ENCODE peak calls at places on chromosome 10, in nine cellular contexts. F is bronchial epithelial cell, S is foreskin fibroblast, A is OCI-LY7, T is body of pancreas, D is fibroblast of the aortic adventitia, Q is keratinocyte, U is GM13976, L is MM.1S. Y is an unnamed sample.

GRCh38 chr10:103757531-103758293 is 97.7 kb downstream of the SH3PXD2A start:
- DNase-seq in A (no peak), U (no peak), T (peak), Q (no peak), F (peak), D (peak), L (peak), S (peak), Y (no peak)

GRCh38 chr10:22319559-22320558 is 1.0 kb upstream of the BMI1 start:
- DNase-seq in F (no peak), Q (no peak), A (peak), L (peak), T (no peak), U (no peak), S (no peak), D (no peak), Y (no peak)

GRCh38 chr10:28892818-28893547 is 215.7 kb downstream of the BAMBI start:
- DNase-seq in A (no peak), D (peak), U (no peak), F (peak), T (no peak), L (no peak), S (no peak), Q (no peak), Y (no peak)

GRCh38 chr10:9268176-9268575 is 1213.7 kb downstream of the GATA3 start:
- DNase-seq in A (no peak), T (no peak), S (no peak), U (no peak), D (no peak), F (no peak), Q (no peak), L (no peak), Y (no peak)

GRCh38 chr10:58570307-58570723 is 57.6 kb downstream of the BICC1 start:
- DNase-seq in F (no peak), S (peak), Q (no peak), U (no peak), T (no peak), D (peak), A (no peak), L (no peak), Y (no peak)

GRCh38 chr10:117226813-117227451 is 14.0 kb upstream of the SLC18A2 start:
- DNase-seq in T (peak), S (no peak), Q (no peak), U (peak), L (no peak), A (no peak), D (peak), F (peak), Y (no peak)

GRCh38 chr10:282294-283139 is 147.3 kb downstream of the ZMYND11 start:
- DNase-seq in L (no peak), T (no peak), U (no peak), A (no peak), F (peak), Q (no peak), D (peak), S (peak), Y (no peak)

GRCh38 chr10:103470755-103471653 is 8.0 kb downstream of the CALHM3 start:
- DNase-seq in L (peak), T (peak), A (peak), U (peak), Q (no peak), D (peak), S (no peak), F (no peak), Y (peak)

GRCh38 chr10:74836855-74837254 is 10.5 kb downstream of the KAT6B start:
- DNase-seq in T (no peak), Q (no peak), S (no peak), F (no peak), L (no peak), U (no peak), D (no peak), A (no peak), Y (no peak)

GRCh38 chr10:95422196-95422595 is 131.4 kb upstream of the PDLIM1 start:
- DNase-seq in A (no peak), F (no peak), D (no peak), Q (no peak), L (no peak), T (no peak), U (no peak), S (no peak), Y (no peak)

GRCh38 chr10:45379891-45380540 is 6.0 kb downstream of the ALOX5 start:
- DNase-seq in U (peak), F (no peak), L (no peak), A (no peak), T (peak), D (no peak), S (no peak), Q (no peak), Y (no peak)

GRCh38 chr10:17460732-17461131 is 6.3 kb upstream of the ST8SIA6 start:
- DNase-seq in T (no peak), S (no peak), U (no peak), D (no peak), A (no peak), Q (no peak), F (no peak), L (no peak), Y (no peak)

GRCh38 chr10:43170491-43170890 is 32.2 kb downstream of the CSGALNACT2 start:
- DNase-seq in F (no peak), S (no peak), U (no peak), D (peak), A (no peak), L (no peak), Q (no peak), T (no peak), Y (no peak)

GRCh38 chr10:93110472-93111146 is 36.9 kb downstream of the CYP26A1 start:
- DNase-seq in U (no peak), D (no peak), F (no peak), Q (no peak), S (no peak), T (no peak), A (peak), L (peak), Y (no peak)

GRCh38 chr10:44853148-44853734 is 57.9 kb upstream of the TMEM72 start:
- DNase-seq in L (peak), S (peak), F (peak), T (peak), A (no peak), U (no peak), Q (no peak), D (peak), Y (no peak)

GRCh38 chr10:68348265-68348741 is 15.6 kb upstream of the PBLD start:
- DNase-seq in S (peak), T (peak), A (peak), L (peak), Q (no peak), U (peak), D (peak), F (peak), Y (peak)

GRCh38 chr10:99523251-99523773 is 9.4 kb upstream of the NKX2-3 start:
- DNase-seq in T (no peak), Q (no peak), D (no peak), A (no peak), S (no peak), F (no peak), U (peak), L (no peak), Y (no peak)

GRCh38 chr10:129511758-129512157 is 44.7 kb downstream of the MGMT start:
- DNase-seq in L (no peak), Q (no peak), D (no peak), A (no peak), T (no peak), U (no peak), S (no peak), F (no peak), Y (no peak)

GRCh38 chr10:76179806-76180205 is 748.4 kb downstream of the LRMDA start:
- DNase-seq in T (no peak), F (no peak), U (no peak), S (no peak), D (no peak), Q (no peak), L (no peak), A (no peak), Y (no peak)

GRCh38 chr10:84412482-84412881 is 84.1 kb downstream of the CCSER2 start:
- DNase-seq in Q (no peak), U (no peak), L (no peak), T (no peak), S (no peak), A (peak), F (no peak), D (no peak), Y (no peak)

GRCh38 chr10:22501863-22502262 is 156.6 kb downstream of the SPAG6 start:
- DNase-seq in A (no peak), S (no peak), Q (no peak), D (no peak), T (no peak), L (no peak), F (no peak), U (no peak), Y (no peak)

GRCh38 chr10:112754001-112754411 is 196.0 kb upstream of the TCF7L2 start:
- DNase-seq in A (no peak), L (no peak), Q (no peak), U (no peak), F (peak), D (peak), T (no peak), S (peak), Y (no peak)

GRCh38 chr10:124899151-124899550 is 42.8 kb upstream of the ZRANB1 start:
- DNase-seq in D (no peak), A (no peak), Q (no peak), S (no peak), F (no peak), U (no peak), T (no peak), L (no peak), Y (no peak)

GRCh38 chr10:50417906-50418697 is 166.8 kb upstream of the ASAH2 start:
- DNase-seq in F (peak), L (no peak), D (peak), S (peak), T (peak), A (peak), Q (peak), U (peak), Y (no peak)

GRCh38 chr10:97714401-97715258 is 1.1 kb downstream of the MARVELD1 start:
- DNase-seq in U (peak), S (peak), A (no peak), F (peak), L (no peak), D (peak), Q (peak), T (peak), Y (no peak)

GRCh38 chr10:49408437-49409306 is 12.8 kb upstream of the DRGX start:
- DNase-seq in S (no peak), T (peak), F (peak), Q (no peak), A (peak), U (no peak), L (no peak), D (peak), Y (no peak)

GRCh38 chr10:37754538-37755323 is 102.7 kb downstream of the ZNF248 start:
- DNase-seq in A (peak), Q (no peak), L (peak), U (no peak), F (peak), D (peak), S (no peak), T (peak), Y (no peak)
- TF ChIP-seq CTCF in A (peak), Q (no peak), L (peak), U (no peak), F (peak), D (peak), S (no peak), T (peak), Y (no peak)

GRCh38 chr10:90966146-90966545 is 45.3 kb upstream of the ANKRD1 start:
- DNase-seq in F (no peak), D (no peak), T (no peak), L (no peak), A (no peak), Q (no peak), U (no peak), S (no peak), Y (no peak)

GRCh38 chr10:90969148-90969547 is 48.3 kb upstream of the ANKRD1 start:
- DNase-seq in T (no peak), A (no peak), Q (no peak), L (no peak), S (no peak), U (no peak), F (no peak), D (no peak), Y (no peak)

GRCh38 chr10:90969947-90970673 is 49.2 kb upstream of the ANKRD1 start:
- DNase-seq in U (no peak), L (no peak), D (peak), Q (no peak), F (peak), S (peak), T (no peak), A (no peak), Y (no peak)

GRCh38 chr10:90967865-90968264 is 47.0 kb upstream of the ANKRD1 start:
- DNase-seq in F (no peak), S (no peak), D (no peak), Q (no peak), U (no peak), A (no peak), L (no peak), T (no peak), Y (no peak)

GRCh38 chr10:90968448-90969086 is 47.7 kb upstream of the ANKRD1 start:
- DNase-seq in Q (no peak), A (no peak), L (no peak), T (no peak), F (no peak), S (peak), D (peak), U (no peak), Y (no peak)
- TF ChIP-seq CTCF in Q (no peak), A (no peak), L (no peak), T (no peak), F (no peak), S (no peak), D (no peak), U (no peak), Y (no peak)

GRCh38 chr10:86363184-86363832 is 3.3 kb downstream of the GRID1 start:
- DNase-seq in S (no peak), A (no peak), L (no peak), D (no peak), T (peak), Q (no peak), U (peak), F (peak), Y (no peak)
- TF ChIP-seq CTCF in S (no peak), A (no peak), L (no peak), D (no peak), T (peak), Q (peak), U (peak), F (peak), Y (no peak)

GRCh38 chr10:33326897-33327296 is 7.6 kb downstream of the NRP1 start:
- DNase-seq in L (no peak), A (no peak), Q (no peak), D (no peak), S (no peak), U (no peak), F (no peak), T (no peak), Y (no peak)

GRCh38 chr10:33329178-33329577 is 5.3 kb downstream of the NRP1 start:
- DNase-seq in F (no peak), S (no peak), L (no peak), A (no peak), D (no peak), T (no peak), Q (no peak), U (no peak), Y (no peak)

GRCh38 chr10:33325929-33326328 is 8.5 kb downstream of the NRP1 start:
- DNase-seq in T (no peak), S (no peak), Q (no peak), A (no peak), F (no peak), U (no peak), D (no peak), L (no peak), Y (no peak)

GRCh38 chr10:33328253-33328652 is 6.2 kb downstream of the NRP1 start:
- DNase-seq in Q (no peak), D (no peak), F (no peak), A (no peak), T (no peak), U (no peak), L (no peak), S (no peak), Y (no peak)

DNA sequence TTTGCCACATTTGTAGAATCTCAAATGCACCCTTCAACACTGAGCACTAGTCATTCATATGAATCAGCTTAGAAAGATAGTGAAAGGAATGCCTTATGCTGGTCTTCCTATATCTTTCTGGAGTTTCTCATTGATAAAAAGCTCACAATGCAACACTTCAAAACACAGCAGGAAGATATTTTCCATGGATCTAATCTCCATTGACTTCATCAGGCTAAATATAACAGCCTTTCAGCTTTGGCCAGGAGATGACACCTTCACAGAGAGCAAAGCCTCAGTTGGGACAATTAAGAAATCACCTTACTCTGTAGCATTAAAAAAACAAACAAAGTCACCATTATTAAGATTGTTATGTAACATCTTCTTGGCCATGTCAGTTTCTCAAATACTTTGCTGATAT is 6.7 kb downstream of the NRP1 start:
- DNase-seq in F (no peak), S (no peak), Q (no peak), L (no peak), U (no peak), T (no peak), D (peak), A (no peak), Y (no peak)
- TF ChIP-seq CTCF in F (peak), S (peak), Q (peak), L (no peak), U (no peak), T (peak), D (peak), A (peak), Y (no peak)

GRCh38 chr10:114749545-114749944 is 72.0 kb upstream of the FHIP2A start:
- DNase-seq in A (no peak), S (no peak), U (no peak), D (no peak), L (no peak), F (no peak), T (no peak), Q (no peak), Y (no peak)

GRCh38 chr10:114755537-114755936 is 66.0 kb upstream of the FHIP2A start:
- DNase-seq in U (no peak), L (peak), T (no peak), F (no peak), S (no peak), Q (no peak), A (no peak), D (no peak), Y (no peak)

GRCh38 chr10:114751856-114752255 is 69.7 kb upstream of the FHIP2A start:
- DNase-seq in T (no peak), U (no peak), F (peak), D (peak), Q (no peak), A (no peak), L (no peak), S (no peak), Y (no peak)

GRCh38 chr10:114754445-114755320 is 66.9 kb upstream of the FHIP2A start:
- DNase-seq in D (peak), A (no peak), Q (no peak), T (no peak), F (peak), U (no peak), L (no peak), S (peak), Y (no peak)

DNA sequence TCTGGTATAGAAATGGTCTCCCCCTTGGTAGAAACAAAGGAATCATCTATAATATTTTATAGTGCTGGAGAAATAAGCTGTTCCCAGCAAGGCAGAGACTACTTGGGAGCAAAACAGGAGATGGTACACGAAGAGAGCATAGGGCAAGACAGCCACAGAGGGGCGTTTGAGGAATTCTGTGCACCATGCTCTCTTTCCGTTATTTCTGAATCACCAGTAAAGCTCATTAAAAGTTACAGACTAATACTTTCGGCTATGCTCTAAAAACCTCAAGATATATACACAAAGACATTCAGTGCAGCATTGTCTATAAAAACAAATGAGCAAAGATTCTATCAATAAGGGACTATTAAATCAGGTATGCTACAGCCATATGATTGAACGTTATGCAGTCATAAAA is 68.5 kb upstream of the FHIP2A start:
- DNase-seq in S (peak), T (no peak), L (no peak), A (no peak), F (no peak), U (no peak), D (no peak), Q (no peak), Y (no peak)
- TF ChIP-seq CTCF in S (peak), T (no peak), L (no peak), A (no peak), F (no peak), U (no peak), D (no peak), Q (no peak), Y (no peak)

DNA sequence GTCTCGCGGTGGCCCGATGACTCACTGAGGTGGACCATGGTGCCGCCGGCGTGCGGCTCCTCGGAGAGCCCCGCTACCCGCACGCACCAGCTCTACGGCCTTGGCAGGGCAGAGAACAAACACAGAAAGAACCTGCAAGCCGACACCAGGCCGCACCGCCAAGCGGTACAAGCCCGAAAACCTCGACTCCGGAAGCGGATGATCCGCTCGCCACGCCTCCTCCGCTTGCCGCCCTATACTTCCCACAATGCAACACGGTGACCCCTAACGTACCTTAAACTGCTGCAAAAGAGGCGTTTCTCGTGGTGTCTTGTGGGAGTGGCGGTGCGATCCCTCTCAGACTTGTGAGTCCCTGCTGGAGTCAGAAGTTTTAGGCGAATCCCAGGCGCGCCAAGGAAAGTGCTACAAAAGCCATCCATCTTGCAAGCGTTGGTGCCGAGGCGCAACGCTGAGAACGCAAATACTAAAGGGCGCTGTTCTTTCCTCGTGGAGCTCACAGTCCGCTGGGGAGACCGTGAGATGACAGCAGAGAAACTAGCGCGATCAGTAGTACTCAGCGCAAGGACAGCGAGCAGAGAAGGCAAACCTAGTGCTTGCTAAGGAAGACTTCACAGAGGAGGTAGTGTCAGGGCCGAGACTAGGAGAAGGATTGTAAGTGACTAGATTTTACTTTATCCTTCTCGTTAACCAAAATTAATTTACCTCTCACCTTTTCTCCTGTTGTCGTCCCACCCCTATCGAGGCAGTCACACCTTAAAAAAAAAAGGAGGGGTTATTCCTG is at the start of gene MRPS16:
- DNase-seq in T (peak), A (peak), D (peak), S (peak), Q (peak), F (peak), U (peak), L (peak), Y (peak)
- TF ChIP-seq CTCF in T (peak), A (no peak), D (no peak), S (no peak), Q (no peak), F (no peak), U (no peak), L (no peak), Y (no peak)

GRCh38 chr10:100863433-100863832 is 49.3 kb upstream of the SLF2 start:
- DNase-seq in F (no peak), D (no peak), U (no peak), S (no peak), A (no peak), Q (no peak), T (no peak), L (no peak), Y (no peak)
- TF ChIP-seq CTCF in F (no peak), D (no peak), U (no peak), S (no peak), A (no peak), Q (no peak), T (no peak), L (no peak), Y (no peak)